ENCODE peak calls at places on chromosomes 5 and 9, in five cellular contexts. One of them, this sample, is unnamed.

GRCh38 chr9:136732446-136733178 is 10.1 kb downstream of the LCN10 start:
- DNase-seq in stimulated activated CD4-positive, alpha-beta T cell treated with anti-CD3 and anti-CD28 coated beads, Interleukin-15, amount 100 ng/mL, for 1 hour: no peak
- DNase-seq in cerebellar cortex: no peak
- DNase-seq in RPMI7951: no peak
- DNase-seq in sciatic nerve: no peak
- DNase-seq in this sample: no peak

GRCh38 chr9:130008577-130008976 is 34.4 kb downstream of the FNBP1 start:
- DNase-seq in stimulated activated CD4-positive, alpha-beta T cell treated with anti-CD3 and anti-CD28 coated beads, Interleukin-15, amount 100 ng/mL, for 1 hour: no peak
- DNase-seq in cerebellar cortex: no peak
- DNase-seq in RPMI7951: no peak
- DNase-seq in sciatic nerve: no peak
- DNase-seq in this sample: no peak

GRCh38 chr5:150665044-150665443 is 4.0 kb downstream of the MYOZ3 start:
- DNase-seq in stimulated activated CD4-positive, alpha-beta T cell treated with anti-CD3 and anti-CD28 coated beads, Interleukin-15, amount 100 ng/mL, for 1 hour: no peak
- DNase-seq in cerebellar cortex: no peak
- DNase-seq in RPMI7951: peak
- DNase-seq in sciatic nerve: no peak
- DNase-seq in this sample: no peak

GRCh38 chr9:469672-470040 is 255.0 kb downstream of the DOCK8 start:
- DNase-seq in stimulated activated CD4-positive, alpha-beta T cell treated with anti-CD3 and anti-CD28 coated beads, Interleukin-15, amount 100 ng/mL, for 1 hour: peak
- DNase-seq in cerebellar cortex: no peak
- DNase-seq in RPMI7951: peak
- DNase-seq in sciatic nerve: peak
- DNase-seq in this sample: no peak

GRCh38 chr5:133474851-133475590 is 137.3 kb downstream of the FSTL4 start:
- DNase-seq in stimulated activated CD4-positive, alpha-beta T cell treated with anti-CD3 and anti-CD28 coated beads, Interleukin-15, amount 100 ng/mL, for 1 hour: no peak
- DNase-seq in cerebellar cortex: no peak
- DNase-seq in RPMI7951: no peak
- DNase-seq in sciatic nerve: no peak
- DNase-seq in this sample: no peak

GRCh38 chr5:107389769-107390168 is 281.0 kb downstream of the EFNA5 start:
- DNase-seq in stimulated activated CD4-positive, alpha-beta T cell treated with anti-CD3 and anti-CD28 coated beads, Interleukin-15, amount 100 ng/mL, for 1 hour: no peak
- DNase-seq in cerebellar cortex: no peak
- DNase-seq in RPMI7951: no peak
- DNase-seq in sciatic nerve: no peak
- DNase-seq in this sample: no peak

GRCh38 chr5:138149530-138149929 is 10.3 kb upstream of the NME5 start:
- DNase-seq in stimulated activated CD4-positive, alpha-beta T cell treated with anti-CD3 and anti-CD28 coated beads, Interleukin-15, amount 100 ng/mL, for 1 hour: no peak
- DNase-seq in cerebellar cortex: no peak
- DNase-seq in RPMI7951: peak
- DNase-seq in sciatic nerve: no peak
- DNase-seq in this sample: no peak

GRCh38 chr9:113359385-113359784 is 10.0 kb downstream of the BSPRY start:
- DNase-seq in stimulated activated CD4-positive, alpha-beta T cell treated with anti-CD3 and anti-CD28 coated beads, Interleukin-15, amount 100 ng/mL, for 1 hour: no peak
- DNase-seq in cerebellar cortex: no peak
- DNase-seq in RPMI7951: no peak
- DNase-seq in sciatic nerve: no peak
- DNase-seq in this sample: no peak

GRCh38 chr5:154478224-154478565 is at the start of gene HAND1:
- DNase-seq in stimulated activated CD4-positive, alpha-beta T cell treated with anti-CD3 and anti-CD28 coated beads, Interleukin-15, amount 100 ng/mL, for 1 hour: no peak
- DNase-seq in cerebellar cortex: peak
- DNase-seq in RPMI7951: peak
- DNase-seq in sciatic nerve: peak
- DNase-seq in this sample: no peak

GRCh38 chr9:33813712-33814641 is 3.0 kb upstream of the UBE2R2 start:
- DNase-seq in stimulated activated CD4-positive, alpha-beta T cell treated with anti-CD3 and anti-CD28 coated beads, Interleukin-15, amount 100 ng/mL, for 1 hour: no peak
- DNase-seq in cerebellar cortex: peak
- DNase-seq in RPMI7951: peak
- DNase-seq in sciatic nerve: no peak
- DNase-seq in this sample: peak

GRCh38 chr5:10987291-10987806 is 226.3 kb upstream of the DAP start:
- DNase-seq in stimulated activated CD4-positive, alpha-beta T cell treated with anti-CD3 and anti-CD28 coated beads, Interleukin-15, amount 100 ng/mL, for 1 hour: no peak
- DNase-seq in cerebellar cortex: no peak
- DNase-seq in RPMI7951: no peak
- DNase-seq in sciatic nerve: no peak
- DNase-seq in this sample: no peak

GRCh38 chr9:110008663-110009062 is 199.3 kb downstream of the C9orf152 start:
- DNase-seq in stimulated activated CD4-positive, alpha-beta T cell treated with anti-CD3 and anti-CD28 coated beads, Interleukin-15, amount 100 ng/mL, for 1 hour: no peak
- DNase-seq in cerebellar cortex: no peak
- DNase-seq in RPMI7951: no peak
- DNase-seq in sciatic nerve: no peak
- DNase-seq in this sample: no peak

GRCh38 chr9:128068656-128069221 is 707 bp downstream of the SLC25A25 start:
- DNase-seq in stimulated activated CD4-positive, alpha-beta T cell treated with anti-CD3 and anti-CD28 coated beads, Interleukin-15, amount 100 ng/mL, for 1 hour: no peak
- DNase-seq in cerebellar cortex: no peak
- DNase-seq in RPMI7951: peak
- DNase-seq in sciatic nerve: no peak
- DNase-seq in this sample: no peak

GRCh38 chr5:113282470-113282869 is 152.3 kb downstream of the TSSK1B start:
- DNase-seq in stimulated activated CD4-positive, alpha-beta T cell treated with anti-CD3 and anti-CD28 coated beads, Interleukin-15, amount 100 ng/mL, for 1 hour: no peak
- DNase-seq in cerebellar cortex: no peak
- DNase-seq in RPMI7951: no peak
- DNase-seq in sciatic nerve: no peak
- DNase-seq in this sample: no peak

GRCh38 chr5:172583931-172584511 is 57.0 kb upstream of the NEURL1B start:
- DNase-seq in stimulated activated CD4-positive, alpha-beta T cell treated with anti-CD3 and anti-CD28 coated beads, Interleukin-15, amount 100 ng/mL, for 1 hour: no peak
- DNase-seq in cerebellar cortex: no peak
- DNase-seq in RPMI7951: no peak
- DNase-seq in sciatic nerve: peak
- DNase-seq in this sample: no peak

GRCh38 chr5:32942225-32942989 is 231.3 kb downstream of the NPR3 start:
- DNase-seq in stimulated activated CD4-positive, alpha-beta T cell treated with anti-CD3 and anti-CD28 coated beads, Interleukin-15, amount 100 ng/mL, for 1 hour: no peak
- DNase-seq in cerebellar cortex: no peak
- DNase-seq in RPMI7951: peak
- DNase-seq in sciatic nerve: no peak
- DNase-seq in this sample: no peak

GRCh38 chr9:88258587-88258986 is 120.3 kb upstream of the SPATA31C2 start:
- DNase-seq in stimulated activated CD4-positive, alpha-beta T cell treated with anti-CD3 and anti-CD28 coated beads, Interleukin-15, amount 100 ng/mL, for 1 hour: no peak
- DNase-seq in cerebellar cortex: peak
- DNase-seq in RPMI7951: no peak
- DNase-seq in sciatic nerve: peak
- DNase-seq in this sample: no peak

GRCh38 chr9:73038613-73039012 is 85.8 kb upstream of the ALDH1A1 start:
- DNase-seq in stimulated activated CD4-positive, alpha-beta T cell treated with anti-CD3 and anti-CD28 coated beads, Interleukin-15, amount 100 ng/mL, for 1 hour: no peak
- DNase-seq in cerebellar cortex: peak
- DNase-seq in RPMI7951: peak
- DNase-seq in sciatic nerve: peak
- DNase-seq in this sample: no peak

GRCh38 chr9:92759990-92760893 is 4.4 kb downstream of the BICD2 start:
- DNase-seq in stimulated activated CD4-positive, alpha-beta T cell treated with anti-CD3 and anti-CD28 coated beads, Interleukin-15, amount 100 ng/mL, for 1 hour: no peak
- DNase-seq in cerebellar cortex: peak
- DNase-seq in RPMI7951: no peak
- DNase-seq in sciatic nerve: no peak
- DNase-seq in this sample: peak

GRCh38 chr5:59358497-59358896 is 535.0 kb downstream of the PDE4D start:
- DNase-seq in stimulated activated CD4-positive, alpha-beta T cell treated with anti-CD3 and anti-CD28 coated beads, Interleukin-15, amount 100 ng/mL, for 1 hour: no peak
- DNase-seq in cerebellar cortex: no peak
- DNase-seq in RPMI7951: peak
- DNase-seq in sciatic nerve: no peak
- DNase-seq in this sample: peak

GRCh38 chr5:8829322-8830029 is 716.4 kb downstream of the SEMA5A start:
- DNase-seq in stimulated activated CD4-positive, alpha-beta T cell treated with anti-CD3 and anti-CD28 coated beads, Interleukin-15, amount 100 ng/mL, for 1 hour: no peak
- DNase-seq in cerebellar cortex: no peak
- DNase-seq in RPMI7951: peak
- DNase-seq in sciatic nerve: no peak
- DNase-seq in this sample: no peak

GRCh38 chr5:153447534-153447933 is 42.9 kb upstream of the GRIA1 start:
- DNase-seq in stimulated activated CD4-positive, alpha-beta T cell treated with anti-CD3 and anti-CD28 coated beads, Interleukin-15, amount 100 ng/mL, for 1 hour: no peak
- DNase-seq in cerebellar cortex: no peak
- DNase-seq in RPMI7951: no peak
- DNase-seq in sciatic nerve: no peak
- DNase-seq in this sample: no peak

This sample was measured in NCI-H446 treated with DMSO at 0.1 percent for 48 hours.